ENCODE peak calls at places on chromosome 11, in eight cellular contexts. S, Y, E, A, B, J, L and N are unnamed samples.

GRCh38 chr11:33560729-33561128 is 139.9 kb downstream of the C11orf91 start:
- DNase-seq in S (no peak), Y (no peak), E (no peak), A (no peak), B (no peak), J (no peak), L (no peak), N (no peak)

GRCh38 chr11:107140988-107141387 is 122.7 kb upstream of the GUCY1A2 start:
- DNase-seq in S (no peak), Y (no peak), E (no peak), A (no peak), B (no peak), J (no peak), L (no peak), N (peak)

GRCh38 chr11:115180272-115180671 is 323.9 kb downstream of the CADM1 start:
- DNase-seq in S (no peak), Y (no peak), E (no peak), A (no peak), B (no peak), J (peak), L (no peak), N (no peak)

GRCh38 chr11:97683733-97684132 is 1293.9 kb downstream of the JRKL start:
- DNase-seq in S (no peak), Y (no peak), E (peak), A (no peak), B (no peak), J (peak), L (no peak), N (no peak)

GRCh38 chr11:103906291-103906850 is 130.1 kb upstream of the DDI1 start:
- DNase-seq in S (no peak), Y (no peak), E (no peak), A (no peak), B (no peak), J (no peak), L (no peak), N (no peak)

GRCh38 chr11:75263944-75264349 is 23.4 kb downstream of the TPBGL start:
- DNase-seq in S (peak), Y (no peak), E (no peak), A (no peak), B (no peak), J (no peak), L (no peak), N (no peak)

GRCh38 chr11:78683774-78684173 is 109.1 kb upstream of the NARS2 start:
- DNase-seq in S (no peak), Y (no peak), E (no peak), A (no peak), B (no peak), J (no peak), L (no peak), N (no peak)

GRCh38 chr11:2135648-2136201 is 3.5 kb downstream of the IGF2 start:
- DNase-seq in S (no peak), Y (no peak), E (no peak), A (no peak), B (no peak), J (no peak), L (peak), N (no peak)

GRCh38 chr11:16312242-16312641 is 44.1 kb downstream of the SOX6 start:
- DNase-seq in S (no peak), Y (no peak), E (no peak), A (peak), B (no peak), J (no peak), L (no peak), N (no peak)

GRCh38 chr11:61023086-61024035 is 51.9 kb downstream of the CD6 start:
- DNase-seq in S (peak), Y (peak), E (no peak), A (no peak), B (no peak), J (no peak), L (no peak), N (no peak)

GRCh38 chr11:117458275-117459120 is 130.8 kb downstream of the CEP164 start:
- DNase-seq in S (no peak), Y (no peak), E (no peak), A (no peak), B (no peak), J (no peak), L (no peak), N (no peak)

GRCh38 chr11:16184588-16184987 is 171.8 kb downstream of the SOX6 start:
- DNase-seq in S (peak), Y (no peak), E (no peak), A (peak), B (no peak), J (no peak), L (no peak), N (no peak)

GRCh38 chr11:132943737-132944556 is 588.4 kb downstream of the OPCML start:
- DNase-seq in S (no peak), Y (no peak), E (no peak), A (peak), B (no peak), J (no peak), L (no peak), N (no peak)

GRCh38 chr11:15276616-15277015 is 161.9 kb downstream of the INSC start:
- DNase-seq in S (no peak), Y (no peak), E (peak), A (peak), B (no peak), J (peak), L (no peak), N (peak)

GRCh38 chr11:70145025-70145529 is 58.0 kb upstream of the FADD start:
- DNase-seq in S (no peak), Y (no peak), E (no peak), A (no peak), B (no peak), J (no peak), L (no peak), N (no peak)

GRCh38 chr11:67615455-67616430 is 9.0 kb downstream of the NDUFV1 start:
- DNase-seq in S (peak), Y (no peak), E (peak), A (peak), B (no peak), J (peak), L (peak), N (no peak)

GRCh38 chr11:94574193-94574961 is 7.2 kb downstream of the PIWIL4 start:
- DNase-seq in S (no peak), Y (no peak), E (peak), A (no peak), B (no peak), J (no peak), L (peak), N (no peak)